ENCODE peak calls at places on chromosome 3, in six cellular contexts. P is left lung, J is mammary epithelial cell, F is natural killer cell, N is adrenal gland, Q is psoas muscle. K is an unnamed sample.

GRCh38 chr3:194867270-194867983 is 181.7 kb downstream of the FAM43A start:
- DNase-seq in F (no peak), Q (no peak), N (peak), J (no peak), P (no peak), K (no peak)

GRCh38 chr3:14166877-14167605 is 11.4 kb downstream of the XPC start:
- DNase-seq in Q (no peak), J (peak), N (no peak), F (no peak), P (no peak), K (no peak)

GRCh38 chr3:17800232-17800631 is 57.8 kb upstream of the TBC1D5 start:
- DNase-seq in Q (no peak), N (no peak), F (no peak), P (no peak), J (peak), K (no peak)

GRCh38 chr3:35679409-35680080 is 40.2 kb downstream of the ARPP21 start:
- DNase-seq in Q (no peak), F (no peak), J (no peak), P (no peak), N (no peak), K (no peak)

GRCh38 chr3:58009749-58010535 is 1.7 kb downstream of the FLNB start:
- DNase-seq in Q (no peak), F (no peak), J (peak), P (peak), N (no peak), K (no peak)

GRCh38 chr3:114508976-114509375 is 215.1 kb downstream of the TIGIT start:
- DNase-seq in N (no peak), F (no peak), J (no peak), Q (no peak), P (no peak), K (no peak)

GRCh38 chr3:148006508-148006907 is 597.3 kb downstream of the ZIC1 start:
- DNase-seq in J (peak), F (no peak), Q (no peak), P (no peak), N (no peak), K (no peak)

GRCh38 chr3:73508330-73508954 is 116.3 kb downstream of the PDZRN3 start:
- DNase-seq in J (peak), N (peak), P (no peak), Q (no peak), F (no peak), K (peak)

GRCh38 chr3:59816312-59816711 is 766.5 kb upstream of the CFAP20DC start:
- DNase-seq in Q (no peak), N (no peak), F (no peak), P (no peak), J (peak), K (no peak)

GRCh38 chr3:149792485-149793270 is at the start of gene ANKUB1:
- DNase-seq in N (no peak), F (no peak), P (no peak), Q (no peak), J (peak), K (no peak)

GRCh38 chr3:123789760-123790159 is 94.4 kb downstream of the MYLK start:
- DNase-seq in N (no peak), J (no peak), P (no peak), F (no peak), Q (no peak), K (no peak)

GRCh38 chr3:57150097-57150496 is 15.1 kb downstream of the IL17RD start:
- DNase-seq in J (no peak), P (no peak), F (no peak), Q (no peak), N (no peak), K (no peak)

GRCh38 chr3:187989458-187990153 is 164.4 kb upstream of the LPP start:
- DNase-seq in P (no peak), N (no peak), Q (no peak), F (no peak), J (no peak), K (no peak)
- TF ChIP-seq CTCF in P (no peak), N (no peak), Q (no peak), F (no peak), J (no peak), K (no peak)

DNA sequence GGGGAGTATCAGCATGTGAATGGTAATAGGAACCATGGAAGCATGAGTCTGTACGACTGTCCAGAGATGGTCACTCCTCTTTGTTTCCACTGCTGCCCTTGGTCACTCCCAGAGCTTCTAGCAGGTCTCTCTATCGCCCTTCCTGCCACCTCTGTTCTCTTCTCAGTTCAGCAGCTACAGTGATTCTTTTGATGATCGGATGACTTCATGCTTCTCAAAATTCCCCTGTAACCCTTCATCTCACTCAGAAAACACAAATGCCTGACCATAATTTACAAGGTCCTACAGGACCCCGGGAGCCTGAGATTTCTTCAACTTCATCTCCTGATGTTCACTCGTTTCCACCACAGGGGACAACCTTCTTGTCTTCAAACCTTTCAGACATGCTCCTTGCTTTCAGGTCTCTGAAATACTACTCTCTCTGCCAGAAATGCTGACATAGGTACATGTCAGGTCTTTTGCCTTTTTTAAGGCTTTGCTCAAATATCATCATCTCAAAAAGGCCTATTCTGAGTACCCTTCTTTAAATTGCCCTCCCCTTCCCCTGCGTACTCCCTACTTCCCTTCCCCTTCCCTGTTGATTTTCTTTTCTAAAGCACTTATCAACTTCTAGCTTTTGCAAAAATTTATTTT is 42.1 kb upstream of the BHLHE40 start:
- DNase-seq in F (no peak), J (no peak), N (no peak), Q (no peak), P (no peak), K (no peak)
- TF ChIP-seq CTCF in F (no peak), J (no peak), N (no peak), Q (no peak), P (no peak), K (no peak)

GRCh38 chr3:137471553-137472204 is 292.4 kb upstream of the SOX14 start:
- DNase-seq in P (no peak), Q (no peak), F (no peak), J (no peak), N (no peak), K (no peak)
- TF ChIP-seq CTCF in P (no peak), Q (no peak), F (no peak), J (no peak), N (no peak), K (no peak)

DNA sequence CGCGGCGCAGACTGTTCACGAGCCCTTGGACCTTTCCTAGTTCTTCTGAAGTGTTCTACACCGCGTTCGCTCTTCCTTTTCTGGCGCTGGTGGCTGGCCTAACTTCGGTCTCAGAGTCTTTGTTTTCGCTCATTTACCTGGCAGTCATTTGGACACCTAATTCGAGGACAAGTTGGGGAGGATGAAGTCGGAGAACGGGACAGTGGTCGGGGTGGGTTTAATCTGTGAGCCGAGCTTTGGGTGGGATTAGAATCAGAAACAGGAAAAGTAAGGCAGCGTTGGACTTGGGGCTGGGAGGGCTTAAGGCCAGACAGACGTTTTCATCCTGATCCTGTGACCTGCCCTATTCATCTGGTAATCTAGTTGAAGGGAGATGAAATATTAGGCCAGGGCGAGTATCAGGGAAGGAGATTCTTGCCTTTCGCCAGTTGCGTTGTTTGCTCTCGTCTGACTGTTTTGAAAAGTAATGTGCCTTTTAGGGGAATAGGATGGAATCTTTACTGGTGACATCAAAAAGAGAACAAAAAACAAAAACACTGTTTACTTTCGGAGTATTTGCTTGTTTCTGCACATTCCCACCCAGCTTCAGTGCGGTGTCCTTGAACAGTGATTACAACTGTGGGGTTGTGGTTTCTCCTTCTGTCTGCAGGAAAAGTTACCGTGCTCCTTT is 1.9 kb downstream of the DIPK2A start:
- DNase-seq in J (peak), P (no peak), N (peak), F (no peak), Q (no peak), K (no peak)
- TF ChIP-seq CTCF in J (no peak), P (no peak), N (no peak), F (no peak), Q (no peak), K (no peak)

GRCh38 chr3:187295635-187296034 is 4.1 kb upstream of the MASP1 start:
- DNase-seq in F (no peak), N (no peak), Q (no peak), J (no peak), P (no peak), K (no peak)
- TF ChIP-seq CTCF in F (no peak), N (no peak), Q (no peak), J (peak), P (no peak), K (no peak)

DNA sequence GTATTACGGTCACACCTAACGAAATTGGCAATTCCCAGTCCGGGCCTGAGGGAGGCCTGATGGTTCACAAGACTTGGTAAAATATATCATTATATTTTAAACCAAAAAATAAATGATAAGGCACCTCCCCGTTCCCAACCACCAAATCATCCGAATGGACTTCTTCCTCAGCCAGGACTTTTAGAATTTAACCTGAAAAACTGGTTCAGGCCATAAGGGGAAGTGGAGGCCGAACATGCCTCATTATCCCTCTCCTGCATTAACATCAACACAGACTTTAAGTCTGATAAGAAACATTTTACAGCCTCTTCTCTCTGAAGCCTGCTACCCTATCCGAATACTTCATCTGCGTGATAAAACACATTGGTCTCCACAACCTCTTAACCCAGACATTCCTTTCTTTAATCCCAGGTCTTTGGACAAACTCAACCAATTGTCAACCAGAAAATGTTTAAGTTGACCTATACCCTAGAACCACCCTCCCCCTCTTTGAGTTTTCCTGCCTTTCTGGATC is 800 bp upstream of the SLC41A3 start:
- DNase-seq in N (no peak), F (no peak), J (no peak), Q (no peak), P (no peak), K (no peak)
- TF ChIP-seq CTCF in N (no peak), F (no peak), J (no peak), Q (no peak), P (no peak), K (no peak)

DNA sequence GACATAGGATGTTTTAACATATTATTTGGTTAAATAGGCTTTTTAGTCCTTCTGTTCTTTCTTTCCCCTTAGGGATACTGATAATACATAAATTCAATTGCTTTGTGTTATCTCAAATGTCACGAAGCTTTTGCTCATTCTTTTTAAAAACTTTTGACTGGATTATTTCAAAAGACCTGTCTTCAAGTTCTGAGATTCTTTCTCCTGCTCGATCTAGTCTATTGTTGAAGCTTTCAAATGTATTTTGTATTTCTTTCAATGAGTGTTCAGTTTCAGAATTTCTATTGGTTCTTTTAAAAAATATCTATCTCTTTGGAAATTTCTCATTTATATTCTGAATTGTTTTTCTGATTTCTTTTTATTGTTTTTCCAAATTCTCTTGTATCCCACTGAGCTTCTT is 16.9 kb downstream of the IL20RB start:
- DNase-seq in N (no peak), J (no peak), F (no peak), P (no peak), Q (no peak), K (no peak)
- TF ChIP-seq CTCF in N (no peak), J (no peak), F (no peak), P (no peak), Q (no peak), K (no peak)

DNA sequence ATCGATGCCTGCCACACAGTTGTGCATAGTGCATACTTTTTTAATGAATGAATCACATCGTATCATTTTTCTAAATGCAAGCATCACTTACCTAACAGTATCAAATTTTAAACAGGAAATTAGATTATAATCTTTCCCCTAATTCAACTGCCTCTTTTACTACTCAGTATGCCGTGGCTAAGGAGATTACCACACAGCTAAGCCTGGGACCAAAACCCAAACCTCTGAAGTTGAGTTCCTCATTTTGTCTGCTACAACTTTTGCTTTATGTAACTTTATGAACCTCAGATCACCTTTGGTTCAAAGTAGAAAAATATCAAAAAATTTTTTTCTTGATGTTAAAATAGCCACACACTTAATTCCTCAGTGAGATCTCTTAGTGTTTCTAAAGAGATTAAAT is 53.2 kb upstream of the FNDC3B start:
- DNase-seq in J (no peak), Q (no peak), N (no peak), P (no peak), F (no peak), K (no peak)
- TF ChIP-seq CTCF in J (no peak), Q (no peak), N (no peak), P (no peak), F (no peak), K (no peak)

K was measured in D721Med.